ENCODE peak calls at places on chromosomes 12 and 14, in six cellular contexts. One of them, this sample, is unnamed.

GRCh38 chr12:12983420-12984035 is 16.5 kb downstream of the HEBP1 start:
- DNase-seq in G401: peak; percentile 68
- DNase-seq in M059J: peak; percentile 70
- DNase-seq in RWPE1: peak; percentile 57
- DNase-seq in RPMI7951: peak; percentile 54
- DNase-seq in lower lobe of right lung: no peak
- DNase-seq in this sample: peak; percentile 72

GRCh38 chr12:46523446-46523845 is 150.9 kb upstream of the SLC38A2 start:
- DNase-seq in RWPE1: no peak
- DNase-seq in RPMI7951: peak; percentile 38
- DNase-seq in M059J: peak; percentile 40
- DNase-seq in lower lobe of right lung: no peak
- DNase-seq in G401: no peak
- DNase-seq in this sample: peak; percentile 70

GRCh38 chr12:66290716-66291200 is 11.5 kb upstream of the HELB start:
- DNase-seq in M059J: no peak
- DNase-seq in RPMI7951: no peak
- DNase-seq in RWPE1: no peak
- DNase-seq in G401: no peak
- DNase-seq in lower lobe of right lung: no peak
- DNase-seq in this sample: no peak

GRCh38 chr14:31934767-31935266 is 142.3 kb upstream of the ARHGAP5 start:
- DNase-seq in G401: peak; percentile 48
- DNase-seq in RPMI7951: peak; percentile 70
- DNase-seq in M059J: peak; percentile 73
- DNase-seq in lower lobe of right lung: no peak
- DNase-seq in RWPE1: peak; percentile 44
- DNase-seq in this sample: peak; percentile 56

GRCh38 chr12:27048822-27049752 is 26.7 kb downstream of the MED21 start:
- DNase-seq in M059J: peak; percentile 3
- DNase-seq in lower lobe of right lung: no peak
- DNase-seq in G401: no peak
- DNase-seq in RPMI7951: peak; percentile 49
- DNase-seq in RWPE1: peak; percentile 55
- DNase-seq in this sample: peak; percentile 91

GRCh38 chr12:131351319-131352028 is 359.4 kb upstream of the SFSWAP start:
- DNase-seq in G401: no peak
- DNase-seq in RWPE1: peak; percentile 36
- DNase-seq in RPMI7951: no peak
- DNase-seq in lower lobe of right lung: no peak
- DNase-seq in M059J: peak; percentile 2
- DNase-seq in this sample: no peak

GRCh38 chr14:104223101-104223809 is 84.9 kb downstream of the KIF26A start:
- DNase-seq in RWPE1: no peak
- DNase-seq in G401: no peak
- DNase-seq in M059J: no peak
- DNase-seq in RPMI7951: no peak
- DNase-seq in lower lobe of right lung: peak; percentile 46
- DNase-seq in this sample: no peak

GRCh38 chr12:100168562-100168961 is 25.9 kb upstream of the BLTP3B start:
- DNase-seq in M059J: peak; percentile 37
- DNase-seq in RPMI7951: peak; percentile 45
- DNase-seq in lower lobe of right lung: no peak
- DNase-seq in RWPE1: peak; percentile 14
- DNase-seq in G401: no peak
- DNase-seq in this sample: peak; percentile 11

GRCh38 chr12:123233505-123234299 is 466 bp downstream of the MTRFR start:
- DNase-seq in lower lobe of right lung: no peak
- DNase-seq in RWPE1: no peak
- DNase-seq in M059J: peak; percentile 30
- DNase-seq in RPMI7951: peak; percentile 5
- DNase-seq in G401: no peak
- DNase-seq in this sample: peak; percentile 43

GRCh38 chr14:24565766-24566165 is 10.3 kb downstream of the CTSG start:
- DNase-seq in M059J: no peak
- DNase-seq in G401: no peak
- DNase-seq in RPMI7951: no peak
- DNase-seq in RWPE1: no peak
- DNase-seq in lower lobe of right lung: no peak
- DNase-seq in this sample: no peak

GRCh38 chr14:75748340-75748739 is 87.3 kb downstream of the TTLL5 start:
- DNase-seq in G401: no peak
- DNase-seq in RPMI7951: no peak
- DNase-seq in M059J: no peak
- DNase-seq in RWPE1: no peak
- DNase-seq in lower lobe of right lung: no peak
- DNase-seq in this sample: no peak

GRCh38 chr14:105485720-105486332 is 860 bp upstream of the CRIP1 start:
- DNase-seq in M059J: no peak
- DNase-seq in G401: no peak
- DNase-seq in RWPE1: no peak
- DNase-seq in RPMI7951: peak; percentile 21
- DNase-seq in lower lobe of right lung: no peak
- DNase-seq in this sample: peak; percentile 46